ENCODE peak calls at places on chromosomes 5 and 9, in six cellular contexts. One of them, this sample, is unnamed.

GRCh38 chr9:87677776-87678587 is 47.9 kb upstream of the CTSL start:
- DNase-seq in testis: no peak
- DNase-seq in endothelial cell: no peak
- DNase-seq in GM13977: no peak
- DNase-seq in suprapubic skin: no peak
- DNase-seq in thoracic aorta: no peak
- DNase-seq in this sample: no peak

GRCh38 chr9:127543221-127543620 is 68.9 kb upstream of the STXBP1 start:
- DNase-seq in testis: no peak
- DNase-seq in suprapubic skin: no peak
- DNase-seq in GM13977: no peak
- DNase-seq in thoracic aorta: no peak
- DNase-seq in endothelial cell: no peak
- DNase-seq in this sample: no peak

GRCh38 chr5:14112998-14113652 is 30.0 kb upstream of the TRIO start:
- DNase-seq in suprapubic skin: no peak
- DNase-seq in GM13977: no peak
- DNase-seq in endothelial cell: no peak
- DNase-seq in thoracic aorta: no peak
- DNase-seq in testis: no peak
- DNase-seq in this sample: no peak

GRCh38 chr9:71487046-71487445 is 281.3 kb downstream of the CEMIP2 start:
- DNase-seq in endothelial cell: no peak
- DNase-seq in suprapubic skin: no peak
- DNase-seq in thoracic aorta: no peak
- DNase-seq in GM13977: no peak
- DNase-seq in testis: no peak
- DNase-seq in this sample: no peak

GRCh38 chr9:3118081-3118480 is 274.2 kb upstream of the PUM3 start:
- DNase-seq in thoracic aorta: no peak
- DNase-seq in suprapubic skin: no peak
- DNase-seq in GM13977: no peak
- DNase-seq in testis: no peak
- DNase-seq in endothelial cell: no peak
- DNase-seq in this sample: no peak

GRCh38 chr9:135077497-135078200 is 9.8 kb upstream of the OLFM1 start:
- DNase-seq in suprapubic skin: peak; percentile 79
- DNase-seq in endothelial cell: peak; percentile 80
- DNase-seq in testis: peak; percentile 43
- DNase-seq in thoracic aorta: no peak
- DNase-seq in GM13977: peak; percentile 56
- DNase-seq in this sample: peak; percentile 76

GRCh38 chr5:81601912-81602311 is 149.0 kb downstream of the SSBP2 start:
- DNase-seq in suprapubic skin: no peak
- DNase-seq in endothelial cell: no peak
- DNase-seq in thoracic aorta: no peak
- DNase-seq in GM13977: no peak
- DNase-seq in testis: no peak
- DNase-seq in this sample: no peak

GRCh38 chr5:144135113-144135762 is 35.2 kb downstream of the YIPF5 start:
- DNase-seq in thoracic aorta: no peak
- DNase-seq in GM13977: no peak
- DNase-seq in suprapubic skin: no peak
- DNase-seq in testis: no peak
- DNase-seq in endothelial cell: no peak
- DNase-seq in this sample: no peak

GRCh38 chr5:124658867-124659557 is 87.4 kb downstream of the ZNF608 start:
- DNase-seq in GM13977: no peak
- DNase-seq in testis: no peak
- DNase-seq in suprapubic skin: no peak
- DNase-seq in endothelial cell: no peak
- DNase-seq in thoracic aorta: no peak
- DNase-seq in this sample: no peak

GRCh38 chr5:108212775-108213346 is 169.0 kb downstream of the FBXL17 start:
- DNase-seq in suprapubic skin: no peak
- DNase-seq in endothelial cell: no peak
- DNase-seq in GM13977: no peak
- DNase-seq in thoracic aorta: no peak
- DNase-seq in testis: no peak
- DNase-seq in this sample: no peak

GRCh38 chr9:120221844-120222243 is 358.1 kb downstream of the CDK5RAP2 start:
- DNase-seq in thoracic aorta: no peak
- DNase-seq in endothelial cell: no peak
- DNase-seq in testis: no peak
- DNase-seq in suprapubic skin: no peak
- DNase-seq in GM13977: no peak
- DNase-seq in this sample: no peak

GRCh38 chr9:18723366-18723765 is 249.4 kb downstream of the ADAMTSL1 start:
- DNase-seq in thoracic aorta: no peak
- DNase-seq in endothelial cell: no peak
- DNase-seq in testis: no peak
- DNase-seq in suprapubic skin: no peak
- DNase-seq in GM13977: no peak
- DNase-seq in this sample: no peak

GRCh38 chr9:11966804-11967203 is 726.4 kb upstream of the TYRP1 start:
- DNase-seq in testis: no peak
- DNase-seq in endothelial cell: no peak
- DNase-seq in GM13977: no peak
- DNase-seq in thoracic aorta: no peak
- DNase-seq in suprapubic skin: no peak
- DNase-seq in this sample: no peak

GRCh38 chr5:146043722-146044121 is 61.7 kb downstream of the PLAC8L1 start:
- DNase-seq in suprapubic skin: no peak
- DNase-seq in thoracic aorta: no peak
- DNase-seq in GM13977: no peak
- DNase-seq in testis: no peak
- DNase-seq in endothelial cell: no peak
- DNase-seq in this sample: no peak

GRCh38 chr5:149759986-149760699 is 30.0 kb downstream of the PPARGC1B start:
- DNase-seq in suprapubic skin: no peak
- DNase-seq in thoracic aorta: no peak
- DNase-seq in testis: no peak
- DNase-seq in endothelial cell: no peak
- DNase-seq in GM13977: no peak
- DNase-seq in this sample: no peak

GRCh38 chr5:172901012-172901780 is 58.0 kb upstream of the RPL26L1 start:
- DNase-seq in GM13977: no peak
- DNase-seq in suprapubic skin: no peak
- DNase-seq in endothelial cell: no peak
- DNase-seq in testis: peak; percentile 76
- DNase-seq in thoracic aorta: peak; percentile 89
- DNase-seq in this sample: no peak

GRCh38 chr9:76818271-76818670 is 54.0 kb downstream of the PCA3 start:
- DNase-seq in endothelial cell: no peak
- DNase-seq in GM13977: no peak
- DNase-seq in thoracic aorta: peak; percentile 91
- DNase-seq in suprapubic skin: no peak
- DNase-seq in testis: peak; percentile 41
- DNase-seq in this sample: peak; percentile 90

GRCh38 chr5:172846677-172847076 is 12.6 kb downstream of the ERGIC1 start:
- DNase-seq in GM13977: no peak
- DNase-seq in testis: no peak
- DNase-seq in suprapubic skin: no peak
- DNase-seq in thoracic aorta: no peak
- DNase-seq in endothelial cell: no peak
- DNase-seq in this sample: no peak

GRCh38 chr5:55853818-55854217 is 2.7 kb downstream of the IL31RA start:
- DNase-seq in endothelial cell: no peak
- DNase-seq in testis: no peak
- DNase-seq in thoracic aorta: no peak
- DNase-seq in GM13977: no peak
- DNase-seq in suprapubic skin: no peak
- DNase-seq in this sample: no peak

GRCh38 chr9:26947736-26948135 is 694 bp upstream of the PLAA start:
- DNase-seq in GM13977: no peak
- DNase-seq in testis: no peak
- DNase-seq in suprapubic skin: no peak
- DNase-seq in endothelial cell: no peak
- DNase-seq in thoracic aorta: no peak
- DNase-seq in this sample: no peak

GRCh38 chr9:112020680-112021596 is 124.3 kb downstream of the UGCG start:
- DNase-seq in testis: no peak
- DNase-seq in endothelial cell: no peak
- DNase-seq in suprapubic skin: no peak
- DNase-seq in thoracic aorta: no peak
- DNase-seq in GM13977: no peak
- DNase-seq in this sample: peak; percentile 89

GRCh38 chr9:4306066-4306787 is 6.4 kb upstream of the GLIS3 start:
- DNase-seq in endothelial cell: no peak
- DNase-seq in testis: no peak
- DNase-seq in suprapubic skin: no peak
- DNase-seq in GM13977: no peak
- DNase-seq in thoracic aorta: no peak
- DNase-seq in this sample: no peak

GRCh38 chr5:1032551-1033027 is 24.0 kb downstream of the NKD2 start:
- DNase-seq in endothelial cell: no peak
- DNase-seq in thoracic aorta: no peak
- DNase-seq in suprapubic skin: peak; percentile 45
- DNase-seq in testis: no peak
- DNase-seq in GM13977: no peak
- DNase-seq in this sample: no peak

GRCh38 chr9:13500034-13500433 is 220.5 kb upstream of the MPDZ start:
- DNase-seq in thoracic aorta: no peak
- DNase-seq in suprapubic skin: no peak
- DNase-seq in testis: no peak
- DNase-seq in endothelial cell: no peak
- DNase-seq in GM13977: no peak
- DNase-seq in this sample: no peak

GRCh38 chr5:378301-378891 is 56.9 kb downstream of the AHRR start:
- DNase-seq in thoracic aorta: no peak
- DNase-seq in suprapubic skin: peak; percentile 20
- DNase-seq in endothelial cell: peak; percentile 1
- DNase-seq in GM13977: no peak
- DNase-seq in testis: no peak
- DNase-seq in this sample: no peak

GRCh38 chr9:119322137-119322695 is 47.0 kb downstream of the BRINP1 start:
- DNase-seq in GM13977: no peak
- DNase-seq in thoracic aorta: no peak
- DNase-seq in suprapubic skin: no peak
- DNase-seq in testis: peak; percentile 86
- DNase-seq in endothelial cell: no peak
- DNase-seq in this sample: no peak

GRCh38 chr9:135568026-135568425 is 6.5 kb downstream of the PAEP start:
- DNase-seq in endothelial cell: no peak
- DNase-seq in suprapubic skin: no peak
- DNase-seq in thoracic aorta: no peak
- DNase-seq in GM13977: no peak
- DNase-seq in testis: no peak
- DNase-seq in this sample: no peak

GRCh38 chr9:112115955-112116354 is 59.1 kb downstream of the SUSD1 start:
- DNase-seq in thoracic aorta: no peak
- DNase-seq in endothelial cell: no peak
- DNase-seq in testis: no peak
- DNase-seq in GM13977: no peak
- DNase-seq in suprapubic skin: no peak
- DNase-seq in this sample: no peak

GRCh38 chr5:71586052-71586940 is 844 bp upstream of the MCCC2 start:
- DNase-seq in testis: peak; percentile 21
- DNase-seq in endothelial cell: no peak
- DNase-seq in GM13977: peak; percentile 25
- DNase-seq in thoracic aorta: no peak
- DNase-seq in suprapubic skin: no peak
- DNase-seq in this sample: no peak

GRCh38 chr5:135830384-135831275 is 3.8 kb upstream of the SLC25A48 start:
- DNase-seq in thoracic aorta: no peak
- DNase-seq in endothelial cell: no peak
- DNase-seq in suprapubic skin: no peak
- DNase-seq in GM13977: no peak
- DNase-seq in testis: no peak
- DNase-seq in this sample: no peak
- TF ChIP-seq CTCF in thoracic aorta: no peak
- TF ChIP-seq CTCF in endothelial cell: peak; percentile 28
- TF ChIP-seq CTCF in suprapubic skin: no peak
- TF ChIP-seq CTCF in GM13977: no peak
- TF ChIP-seq CTCF in testis: no peak
- TF ChIP-seq CTCF in this sample: peak; percentile 42

DNA sequence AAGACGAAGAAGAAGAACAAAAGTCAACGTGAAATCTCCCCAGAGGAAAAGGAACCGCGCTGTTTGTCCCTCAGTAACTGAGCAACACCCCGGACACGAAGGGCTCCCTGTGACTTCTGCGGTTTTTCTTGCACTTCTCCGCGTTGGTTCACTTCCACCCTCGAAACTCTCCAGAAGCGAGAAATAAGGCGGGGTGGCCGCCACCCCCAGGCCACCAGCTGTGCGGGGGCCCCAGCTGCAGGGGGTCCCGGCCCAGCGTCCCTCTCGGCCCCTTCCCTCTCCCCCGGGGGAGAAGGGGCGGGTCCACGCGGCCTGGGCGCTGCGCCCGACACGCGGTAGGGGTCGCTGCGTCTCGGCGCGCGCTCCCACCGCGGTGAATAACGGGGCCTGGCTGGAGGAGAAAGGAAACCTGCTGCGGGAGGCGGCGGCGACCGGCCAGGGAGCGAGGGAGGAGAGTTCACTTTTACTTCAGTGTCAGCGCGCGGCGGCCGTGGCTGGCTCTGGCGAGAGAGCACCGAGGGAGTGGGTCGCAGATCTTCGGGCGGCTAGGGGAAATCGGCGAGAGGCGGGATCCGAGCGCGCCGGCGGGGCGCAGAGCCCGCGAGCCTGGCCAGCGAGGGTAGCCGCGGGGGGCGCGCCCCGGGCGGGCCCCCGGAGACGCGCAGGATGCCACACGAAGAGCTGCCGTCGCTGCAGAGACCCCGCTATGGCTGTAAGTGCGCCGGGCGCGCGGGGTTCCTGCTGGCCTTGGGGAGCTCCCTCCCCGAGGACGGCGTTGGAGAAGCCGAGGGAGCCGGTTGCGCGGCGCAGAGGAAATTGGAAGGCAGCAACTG is at the start of gene IQGAP2:
- DNase-seq in testis: peak; percentile 61
- DNase-seq in endothelial cell: peak; percentile 88
- DNase-seq in suprapubic skin: peak; percentile 84
- DNase-seq in thoracic aorta: no peak
- DNase-seq in GM13977: peak; percentile 90
- DNase-seq in this sample: peak; percentile 77
- TF ChIP-seq CTCF in testis: peak; percentile 38
- TF ChIP-seq CTCF in endothelial cell: peak; percentile 79
- TF ChIP-seq CTCF in suprapubic skin: peak; percentile 33
- TF ChIP-seq CTCF in thoracic aorta: peak; percentile 22
- TF ChIP-seq CTCF in GM13977: peak; percentile 94
- TF ChIP-seq CTCF in this sample: peak; percentile 96

GRCh38 chr9:35657327-35658143 is at the start of gene RMRP:
- DNase-seq in endothelial cell: peak; percentile 92
- DNase-seq in testis: peak; percentile 97
- DNase-seq in suprapubic skin: peak; percentile 99
- DNase-seq in GM13977: peak; percentile 92
- DNase-seq in thoracic aorta: peak; percentile 88
- DNase-seq in this sample: peak; percentile 98
- TF ChIP-seq CTCF in endothelial cell: no peak
- TF ChIP-seq CTCF in testis: peak; percentile 28
- TF ChIP-seq CTCF in suprapubic skin: no peak
- TF ChIP-seq CTCF in GM13977: peak; percentile 10
- TF ChIP-seq CTCF in thoracic aorta: peak; percentile 57
- TF ChIP-seq CTCF in this sample: no peak

DNA sequence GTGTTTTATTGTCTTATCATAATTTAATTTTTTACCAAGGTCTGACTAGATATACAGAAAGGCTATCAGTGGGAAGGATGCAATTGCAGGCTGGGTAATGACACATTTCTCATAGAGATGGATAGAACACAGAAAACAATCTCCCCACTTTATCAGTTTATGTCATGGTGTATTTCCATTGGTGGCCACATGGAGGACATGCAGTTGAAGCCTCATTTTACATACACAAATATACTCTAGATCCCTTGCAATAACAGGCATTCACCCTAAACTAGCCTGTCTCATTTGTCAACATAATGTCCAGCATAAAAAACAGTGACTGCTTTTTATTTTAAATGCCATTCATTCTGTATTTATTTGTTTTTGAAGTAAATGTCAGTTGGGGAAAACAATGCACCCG is 526.3 kb downstream of the GABRG2 start:
- DNase-seq in suprapubic skin: no peak
- DNase-seq in thoracic aorta: no peak
- DNase-seq in testis: no peak
- DNase-seq in endothelial cell: no peak
- DNase-seq in GM13977: no peak
- DNase-seq in this sample: no peak
- TF ChIP-seq CTCF in suprapubic skin: no peak
- TF ChIP-seq CTCF in thoracic aorta: no peak
- TF ChIP-seq CTCF in testis: peak; percentile 7
- TF ChIP-seq CTCF in endothelial cell: peak; percentile 53
- TF ChIP-seq CTCF in GM13977: peak; percentile 41
- TF ChIP-seq CTCF in this sample: peak; percentile 28

This sample was measured in RWPE1.